ENCODE peak calls at places on chromosomes 1 and 21, in ten cellular contexts. U, N, W, P, R, F, I, L, S and O are unnamed samples.

GRCh38 chr1:3530931-3531818 is 76.7 kb downstream of the ARHGEF16 start:
- DNase-seq in U (no peak), N (peak), W (peak), P (peak), R (peak), F (peak), I (peak), L (peak), S (peak), O (peak)

GRCh38 chr1:43990271-43991199 is 864 bp upstream of the CCDC24 start:
- DNase-seq in U (no peak), N (no peak), W (no peak), P (no peak), R (no peak), F (no peak), I (no peak), L (no peak), S (no peak), O (no peak)

GRCh38 chr21:42913461-42913860 is 12.0 kb downstream of the ERVH48-1 start:
- DNase-seq in U (no peak), N (no peak), W (no peak), P (no peak), R (no peak), F (no peak), I (no peak), L (no peak), S (no peak), O (no peak)

GRCh38 chr1:22418852-22419480 is 32.7 kb upstream of the ZBTB40 start:
- DNase-seq in U (no peak), N (no peak), W (no peak), P (no peak), R (no peak), F (no peak), I (peak), L (no peak), S (peak), O (peak)

GRCh38 chr1:92085727-92086126 is 5.6 kb downstream of the BTBD8 start:
- DNase-seq in U (no peak), N (no peak), W (no peak), P (no peak), R (no peak), F (no peak), I (no peak), L (no peak), S (no peak), O (no peak)

GRCh38 chr1:151060241-151061011 is at the start of gene MLLT11:
- DNase-seq in U (no peak), N (peak), W (no peak), P (no peak), R (no peak), F (no peak), I (peak), L (peak), S (peak), O (peak)

GRCh38 chr1:216600730-216601426 is 122.4 kb downstream of the ESRRG start:
- DNase-seq in U (peak), N (peak), W (no peak), P (no peak), R (no peak), F (peak), I (peak), L (peak), S (no peak), O (peak)

GRCh38 chr21:16587141-16587570 is 857.4 kb downstream of the USP25 start:
- DNase-seq in U (peak), N (peak), W (no peak), P (no peak), R (no peak), F (no peak), I (peak), L (peak), S (no peak), O (peak)

GRCh38 chr1:83761977-83762376 is 237.0 kb downstream of the TTLL7 start:
- DNase-seq in U (no peak), N (no peak), W (no peak), P (no peak), R (no peak), F (no peak), I (no peak), L (no peak), S (peak), O (no peak)

GRCh38 chr1:207873055-207873890 is 37.7 kb downstream of the CD34 start:
- DNase-seq in U (no peak), N (no peak), W (peak), P (no peak), R (no peak), F (no peak), I (no peak), L (no peak), S (no peak), O (no peak)

GRCh38 chr1:145887631-145888030 is 2.0 kb upstream of the ANKRD35 start:
- DNase-seq in U (no peak), N (no peak), W (no peak), P (no peak), R (no peak), F (no peak), I (no peak), L (no peak), S (no peak), O (no peak)

GRCh38 chr1:26991310-26992116 is 2.0 kb upstream of the TRNP1 start:
- DNase-seq in U (no peak), N (no peak), W (no peak), P (no peak), R (no peak), F (no peak), I (peak), L (no peak), S (peak), O (peak)

GRCh38 chr1:63728611-63729226 is 45.1 kb upstream of the ROR1 start:
- DNase-seq in U (no peak), N (no peak), W (no peak), P (no peak), R (no peak), F (no peak), I (no peak), L (no peak), S (no peak), O (no peak)

GRCh38 chr1:183739640-183740385 is 65.1 kb upstream of the RGL1 start:
- DNase-seq in U (no peak), N (no peak), W (no peak), P (no peak), R (no peak), F (no peak), I (no peak), L (no peak), S (no peak), O (no peak)

GRCh38 chr1:208158640-208159541 is 85.3 kb downstream of the PLXNA2 start:
- DNase-seq in U (no peak), N (no peak), W (no peak), P (no peak), R (no peak), F (no peak), I (no peak), L (no peak), S (no peak), O (peak)

GRCh38 chr1:39124282-39124681 is 80.2 kb upstream of the MACF1 start:
- DNase-seq in U (no peak), N (no peak), W (no peak), P (no peak), R (no peak), F (no peak), I (no peak), L (no peak), S (no peak), O (no peak)

GRCh38 chr1:58764294-58764978 is 19.4 kb downstream of the JUN start:
- DNase-seq in U (no peak), N (no peak), W (no peak), P (no peak), R (no peak), F (no peak), I (peak), L (peak), S (no peak), O (peak)

GRCh38 chr1:162732566-162733335 is 57.8 kb upstream of the HSD17B7 start:
- DNase-seq in U (no peak), N (no peak), W (no peak), P (no peak), R (no peak), F (no peak), I (no peak), L (no peak), S (no peak), O (no peak)

GRCh38 chr1:161778522-161778921 is 12.4 kb downstream of the ATF6 start:
- DNase-seq in U (no peak), N (no peak), W (no peak), P (no peak), R (no peak), F (no peak), I (no peak), L (no peak), S (no peak), O (no peak)

GRCh38 chr1:117712598-117712997 is 106.8 kb downstream of the TENT5C start:
- DNase-seq in U (no peak), N (no peak), W (no peak), P (no peak), R (no peak), F (no peak), I (no peak), L (no peak), S (no peak), O (no peak)

GRCh38 chr1:46131093-46131492 is 1.3 kb downstream of the PIK3R3 start:
- DNase-seq in U (no peak), N (no peak), W (no peak), P (no peak), R (no peak), F (no peak), I (no peak), L (peak), S (no peak), O (no peak)

GRCh38 chr1:239386453-239387303 is at the start of gene CHRM3:
- DNase-seq in U (no peak), N (peak), W (no peak), P (no peak), R (no peak), F (no peak), I (no peak), L (peak), S (no peak), O (peak)

GRCh38 chr1:94739521-94740061 is 80.6 kb upstream of the SLC44A3 start:
- DNase-seq in U (no peak), N (no peak), W (no peak), P (no peak), R (no peak), F (no peak), I (peak), L (peak), S (no peak), O (peak)

GRCh38 chr1:205054013-205054412 is 11.0 kb downstream of the CNTN2 start:
- DNase-seq in U (no peak), N (no peak), W (no peak), P (no peak), R (no peak), F (no peak), I (no peak), L (no peak), S (no peak), O (no peak)

GRCh38 chr1:156726549-156727226 is 1.6 kb upstream of the METTL25B start:
- DNase-seq in U (no peak), N (no peak), W (peak), P (peak), R (peak), F (no peak), I (peak), L (peak), S (peak), O (peak)

GRCh38 chr1:20358761-20359263 is 68.1 kb downstream of the VWA5B1 start:
- DNase-seq in U (no peak), N (no peak), W (no peak), P (no peak), R (no peak), F (peak), I (peak), L (no peak), S (no peak), O (peak)

GRCh38 chr1:228837817-228838716 is 102.8 kb downstream of the RHOU start:
- DNase-seq in U (no peak), N (no peak), W (no peak), P (no peak), R (no peak), F (no peak), I (peak), L (peak), S (no peak), O (peak)

GRCh38 chr1:3049164-3049563 is 19.8 kb upstream of the PRDM16 start:
- DNase-seq in U (no peak), N (no peak), W (no peak), P (no peak), R (no peak), F (peak), I (no peak), L (no peak), S (no peak), O (no peak)

GRCh38 chr21:15121655-15122120 is 56.9 kb upstream of the NRIP1 start:
- DNase-seq in U (no peak), N (no peak), W (no peak), P (no peak), R (no peak), F (no peak), I (no peak), L (peak), S (no peak), O (no peak)

GRCh38 chr1:110125810-110126209 is 13.6 kb downstream of the UBL4B start:
- DNase-seq in U (no peak), N (no peak), W (no peak), P (no peak), R (no peak), F (no peak), I (no peak), L (no peak), S (no peak), O (no peak)

GRCh38 chr1:38327559-38327973 is 281.0 kb upstream of the POU3F1 start:
- DNase-seq in U (no peak), N (no peak), W (no peak), P (no peak), R (no peak), F (no peak), I (no peak), L (no peak), S (no peak), O (peak)

GRCh38 chr1:39268906-39269305 is 64.4 kb downstream of the MACF1 start:
- DNase-seq in U (no peak), N (no peak), W (no peak), P (no peak), R (no peak), F (no peak), I (no peak), L (peak), S (no peak), O (no peak)

GRCh38 chr21:35375115-35375514 is 326.0 kb upstream of the RUNX1 start:
- DNase-seq in U (no peak), N (no peak), W (no peak), P (no peak), R (no peak), F (no peak), I (peak), L (peak), S (no peak), O (peak)

GRCh38 chr1:182629674-182630073 is 25.5 kb upstream of the RGS16 start:
- DNase-seq in U (no peak), N (no peak), W (peak), P (peak), R (peak), F (no peak), I (no peak), L (no peak), S (peak), O (peak)

GRCh38 chr1:219788091-219788490 is 140.3 kb downstream of the SLC30A10 start:
- DNase-seq in U (no peak), N (no peak), W (no peak), P (no peak), R (no peak), F (no peak), I (no peak), L (peak), S (no peak), O (peak)

GRCh38 chr1:192788184-192788583 is 20.7 kb upstream of the RGS2 start:
- DNase-seq in U (no peak), N (peak), W (no peak), P (no peak), R (no peak), F (no peak), I (peak), L (peak), S (no peak), O (peak)

GRCh38 chr1:217333939-217334338 is 297.0 kb downstream of the GPATCH2 start:
- DNase-seq in U (no peak), N (no peak), W (no peak), P (no peak), R (no peak), F (no peak), I (peak), L (peak), S (peak), O (peak)

GRCh38 chr1:46652321-46653100 is 15.7 kb downstream of the ATPAF1 start:
- DNase-seq in U (no peak), N (no peak), W (no peak), P (no peak), R (no peak), F (no peak), I (no peak), L (no peak), S (no peak), O (no peak)

GRCh38 chr1:41562328-41562727 is 77.8 kb upstream of the EDN2 start:
- DNase-seq in U (no peak), N (no peak), W (no peak), P (no peak), R (no peak), F (no peak), I (no peak), L (no peak), S (no peak), O (no peak)